ENCODE peak calls at places on chromosomes 3 and 15, in six cellular contexts. O is GM12878, H is esophagus squamous epithelium, L is tibial nerve, A is testis, V is IMR-90. Q is an unnamed sample. For H3K27me3 and H3K4me1, the result is how much of the 10 kb centered on the place peaks cover.

GRCh38 chr15:67548862-67549651 is 6.6 kb downstream of the MAP2K5 start:
- DNase-seq in O (no peak), H (no peak), L (no peak), A (peak), V (no peak), Q (no peak)

GRCh38 chr3:43996379-43997301 is 245.0 kb upstream of the TOPAZ1 start:
- DNase-seq in O (no peak), H (no peak), L (no peak), A (no peak), V (no peak), Q (no peak)

GRCh38 chr3:48747703-48748102 is 30.7 kb upstream of the IP6K2 start:
- DNase-seq in O (no peak), H (no peak), L (no peak), A (no peak), V (no peak), Q (no peak)

GRCh38 chr15:52745326-52746161 is 44.6 kb downstream of the ONECUT1 start:
- DNase-seq in O (no peak), H (no peak), L (no peak), A (no peak), V (no peak), Q (no peak)

GRCh38 chr3:17808994-17809393 is 66.6 kb upstream of the TBC1D5 start:
- DNase-seq in O (no peak), H (no peak), L (no peak), A (no peak), V (peak), Q (no peak)

GRCh38 chr3:136741063-136741462 is 11.1 kb downstream of the STAG1 start:
- DNase-seq in O (no peak), H (no peak), L (no peak), A (no peak), V (no peak), Q (no peak)

GRCh38 chr3:140290105-140290504 is 355.1 kb downstream of the CLSTN2 start:
- DNase-seq in O (no peak), H (no peak), L (no peak), A (no peak), V (no peak), Q (no peak)

GRCh38 chr15:28942046-28942445 is 56.3 kb downstream of the APBA2 start:
- DNase-seq in O (no peak), H (no peak), L (no peak), A (no peak), V (no peak), Q (no peak)

GRCh38 chr3:178181085-178181484 is 355.2 kb upstream of the KCNMB2 start:
- DNase-seq in O (no peak), H (no peak), L (no peak), A (no peak), V (no peak), Q (no peak)

GRCh38 chr3:114902691-114903101 is 244.4 kb downstream of the ZBTB20 start:
- DNase-seq in O (no peak), H (no peak), L (no peak), A (no peak), V (peak), Q (no peak)

GRCh38 chr3:142984255-142984654 is 17.1 kb upstream of the U2SURP start:
- DNase-seq in O (no peak), H (no peak), L (no peak), A (no peak), V (no peak), Q (no peak)

GRCh38 chr15:73051402-73051810 is 857 bp upstream of the NEO1 start:
- DNase-seq in O (no peak), H (no peak), L (peak), A (peak), V (no peak), Q (no peak)

GRCh38 chr3:17553080-17553479 is 189.4 kb downstream of the TBC1D5 start:
- DNase-seq in O (no peak), H (no peak), L (no peak), A (no peak), V (no peak), Q (no peak)

GRCh38 chr3:64187065-64187959 is 38.0 kb downstream of the PRICKLE2 start:
- DNase-seq in O (no peak), H (no peak), L (no peak), A (peak), V (peak), Q (no peak)

GRCh38 chr3:15982667-15983145 is 184.9 kb upstream of the ANKRD28 start:
- DNase-seq in O (no peak), H (no peak), L (no peak), A (no peak), V (peak), Q (no peak)

GRCh38 chr3:65761431-65761830 is 277.3 kb downstream of the MAGI1 start:
- DNase-seq in O (no peak), H (no peak), L (no peak), A (no peak), V (no peak), Q (no peak)

GRCh38 chr3:171160326-171160725 is 133.8 kb upstream of the SLC2A2 start:
- DNase-seq in O (no peak), H (no peak), L (no peak), A (no peak), V (no peak), Q (no peak)

GRCh38 chr15:27564656-27565055 is 534.5 kb downstream of the OCA2 start:
- DNase-seq in O (no peak), H (no peak), L (no peak), A (no peak), V (no peak), Q (no peak)

GRCh38 chr3:110528305-110529121 is 543.1 kb upstream of the NECTIN3 start:
- DNase-seq in O (no peak), H (no peak), L (no peak), A (no peak), V (peak), Q (no peak)

GRCh38 chr3:28667646-28668376 is 319.2 kb upstream of the AZI2 start:
- DNase-seq in O (peak), H (no peak), L (peak), A (peak), V (peak), Q (peak)
- H3K27me3 ChIP-seq in O (under half), H (under half), L (under half), A (under half), V (under half), Q (under half)

DNA sequence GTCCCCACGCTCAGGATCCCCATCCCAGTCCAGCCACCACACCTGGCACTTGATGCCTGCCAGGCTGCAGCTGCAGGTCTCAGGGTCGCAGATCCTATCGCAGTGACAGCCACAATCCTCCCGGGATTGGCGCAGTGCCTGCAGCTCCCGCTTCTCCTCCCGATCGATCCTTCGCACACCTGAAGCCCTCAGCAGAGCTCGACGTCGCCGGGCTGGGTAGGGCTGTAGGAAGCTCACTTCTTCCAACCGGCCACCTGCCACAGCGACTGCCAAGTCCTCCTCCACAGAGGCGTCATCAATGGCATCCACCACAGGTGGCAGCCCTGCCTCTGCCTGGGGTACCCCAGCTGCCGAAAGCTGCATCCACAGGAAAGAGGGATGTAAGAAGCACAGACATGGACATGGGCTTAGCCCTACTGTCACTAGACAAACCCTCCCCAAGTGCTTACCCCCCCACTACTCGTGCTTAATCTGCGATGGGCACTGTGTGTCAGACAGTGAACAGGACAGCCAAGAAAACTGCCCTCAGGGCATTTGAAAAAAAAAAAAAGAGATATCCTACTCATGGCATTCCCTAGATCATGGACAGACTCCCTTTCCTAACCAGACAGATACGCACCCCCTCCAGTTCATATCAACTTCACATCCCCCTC is 9.2 kb downstream of the CSRNP1 start:
- DNase-seq in O (no peak), H (no peak), L (no peak), A (no peak), V (no peak), Q (no peak)
- H3K4me1 ChIP-seq in O (under half), H (half or more), L (half or more), A (under half), V (under half), Q (half or more)

GRCh38 chr15:74788716-74789151 is 6.9 kb downstream of the CSK start:
- DNase-seq in O (peak), H (no peak), L (no peak), A (no peak), V (no peak), Q (no peak)

GRCh38 chr15:74786659-74787165 is 4.8 kb downstream of the CSK start:
- DNase-seq in O (no peak), H (no peak), L (no peak), A (no peak), V (no peak), Q (no peak)

GRCh38 chr15:74787251-74788041 is 5.6 kb downstream of the CSK start:
- DNase-seq in O (peak), H (peak), L (peak), A (peak), V (peak), Q (no peak)

GRCh38 chr15:74789171-74789627 is 7.3 kb downstream of the CSK start:
- DNase-seq in O (no peak), H (no peak), L (no peak), A (no peak), V (no peak), Q (no peak)

GRCh38 chr15:74788042-74788715 is 6.3 kb downstream of the CSK start:
- DNase-seq in O (no peak), H (no peak), L (no peak), A (no peak), V (no peak), Q (no peak)
- TF ChIP-seq CTCF in O (no peak), H (no peak), L (no peak), A (no peak), V (no peak), Q (no peak)

GRCh38 chr3:45035441-45036301 is 9.6 kb downstream of the CLEC3B start:
- DNase-seq in O (no peak), H (no peak), L (no peak), A (peak), V (peak), Q (no peak)
- H3K27me3 ChIP-seq in O (under half), H (under half), L (under half), A (under half), V (under half), Q (under half)

GRCh38 chr3:102230057-102230456 is 204.8 kb upstream of the ZPLD1 start:
- DNase-seq in O (no peak), H (no peak), L (no peak), A (no peak), V (no peak), Q (no peak)
- H3K4me1 ChIP-seq in O (under half), H (under half), L (under half), A (under half), V (under half), Q (under half)

DNA sequence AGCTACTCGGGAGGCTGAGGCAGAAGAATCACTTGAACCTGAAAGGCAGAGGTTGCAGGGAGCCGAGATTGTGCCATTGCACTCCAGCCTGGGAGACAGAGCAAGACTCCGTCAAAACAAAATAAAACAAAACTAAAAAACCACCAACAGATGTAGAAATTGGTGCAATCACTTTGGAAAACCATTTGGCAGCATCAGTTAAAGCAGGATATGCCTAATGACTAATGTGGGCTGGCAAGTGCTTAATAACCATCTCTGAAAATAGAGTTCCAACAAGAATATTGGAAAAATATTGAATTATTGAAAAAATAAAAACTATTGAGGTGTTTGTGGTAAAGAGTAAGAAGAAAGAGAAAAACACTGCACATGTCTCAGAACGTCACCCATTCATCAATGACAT is 16.1 kb upstream of the RTP3 start:
- DNase-seq in O (no peak), H (no peak), L (no peak), A (no peak), V (no peak), Q (no peak)
- TF ChIP-seq CTCF in O (no peak), H (no peak), L (no peak), A (no peak), V (no peak), Q (no peak)